ENCODE peak calls at places on chromosomes 13 and 19, in six cellular contexts. V is IMR-90, C is H1, B is mesenchymal stem cell, D is neuronal stem cell, O is H9. T is an unnamed sample. For H3K4me1, the result is how much of the 10 kb centered on the place peaks cover.

GRCh38 chr19:1811942-1812425 is at the start of gene ATP8B3:
- DNase-seq in V (no peak), C (peak), B (no peak), D (no peak), O (no peak), T (no peak)

GRCh38 chr13:110575322-110576069 is 14.0 kb upstream of the RAB20 start:
- DNase-seq in V (peak), C (no peak), B (peak), D (no peak), O (peak), T (no peak)

GRCh38 chr19:40740747-40741146 is 9.5 kb downstream of the ACTMAP start:
- DNase-seq in V (no peak), C (no peak), B (no peak), D (no peak), O (no peak), T (no peak)

GRCh38 chr19:17332677-17333581 is 1.7 kb downstream of the ANO8 start:
- DNase-seq in V (peak), C (peak), B (peak), D (no peak), O (peak), T (peak)

GRCh38 chr13:32073180-32073864 is 41.7 kb downstream of the FRY start:
- DNase-seq in V (no peak), C (no peak), B (no peak), D (no peak), O (no peak), T (no peak)

GRCh38 chr13:75153834-75154233 is 328.1 kb downstream of the TBC1D4 start:
- DNase-seq in V (no peak), C (no peak), B (peak), D (no peak), O (no peak), T (no peak)

GRCh38 chr13:72113070-72113469 is 246.1 kb upstream of the DACH1 start:
- DNase-seq in V (no peak), C (no peak), B (no peak), D (no peak), O (no peak), T (no peak)

GRCh38 chr19:42573642-42574041 is 21.1 kb downstream of the CEACAM8 start:
- DNase-seq in V (no peak), C (no peak), B (no peak), D (no peak), O (no peak), T (no peak)

GRCh38 chr19:23980805-23981204 is 66.1 kb downstream of the ZNF726 start:
- DNase-seq in V (no peak), C (no peak), B (no peak), D (no peak), O (no peak), T (no peak)

GRCh38 chr19:11111117-11111770 is 22.0 kb downstream of the LDLR start:
- DNase-seq in V (no peak), C (no peak), B (no peak), D (no peak), O (no peak), T (no peak)

GRCh38 chr19:57016076-57016475 is 103.7 kb upstream of the USP29 start:
- DNase-seq in V (no peak), C (no peak), B (no peak), D (no peak), O (no peak), T (no peak)

GRCh38 chr13:113491418-113491883 is 940 bp upstream of the DCUN1D2 start:
- DNase-seq in V (peak), C (peak), B (peak), D (peak), O (no peak), T (no peak)

GRCh38 chr13:92952161-92952560 is 274.4 kb upstream of the GPC6 start:
- DNase-seq in V (peak), C (no peak), B (no peak), D (no peak), O (no peak), T (no peak)

GRCh38 chr19:40737102-40737644 is 13.1 kb downstream of the ACTMAP start:
- DNase-seq in V (no peak), C (no peak), B (no peak), D (no peak), O (no peak), T (no peak)

GRCh38 chr19:52351512-52351911 is 15.5 kb downstream of the ZNF610 start:
- DNase-seq in V (no peak), C (peak), B (no peak), D (no peak), O (peak), T (no peak)

GRCh38 chr19:51090471-51090870 is 7.8 kb upstream of the KLK14 start:
- DNase-seq in V (no peak), C (no peak), B (no peak), D (no peak), O (no peak), T (no peak)

GRCh38 chr13:106213028-106213427 is 322.4 kb downstream of the EFNB2 start:
- DNase-seq in V (no peak), C (no peak), B (no peak), D (peak), O (no peak), T (no peak)

GRCh38 chr13:74891610-74892009 is 590.4 kb downstream of the TBC1D4 start:
- DNase-seq in V (peak), C (no peak), B (peak), D (no peak), O (no peak), T (no peak)

GRCh38 chr13:43473437-43473836 is 313.3 kb downstream of the ENOX1 start:
- DNase-seq in V (no peak), C (no peak), B (no peak), D (no peak), O (no peak), T (no peak)

GRCh38 chr13:113666951-113667701 is at the start of gene GRK1:
- DNase-seq in V (no peak), C (no peak), B (no peak), D (no peak), O (no peak), T (no peak)

GRCh38 chr13:99288069-99288468 is 19.1 kb downstream of the GPR183 start:
- DNase-seq in V (no peak), C (no peak), B (no peak), D (no peak), O (no peak), T (no peak)

GRCh38 chr13:60759499-60759898 is 362.5 kb downstream of the TDRD3 start:
- DNase-seq in V (no peak), C (no peak), B (no peak), D (peak), O (no peak), T (no peak)

GRCh38 chr19:41563847-41564514 is 12.0 kb upstream of the CEACAM21 start:
- DNase-seq in V (no peak), C (no peak), B (no peak), D (no peak), O (peak), T (no peak)

GRCh38 chr13:107043016-107043957 is 475.4 kb upstream of the ARGLU1 start:
- DNase-seq in V (peak), C (no peak), B (no peak), D (no peak), O (no peak), T (no peak)

GRCh38 chr13:20901668-20902437 is 693 bp downstream of the XPO4 start:
- DNase-seq in V (peak), C (no peak), B (peak), D (no peak), O (peak), T (peak)

GRCh38 chr13:112456138-112457056 is 80.2 kb downstream of the SPACA7 start:
- DNase-seq in V (no peak), C (peak), B (no peak), D (no peak), O (peak), T (no peak)

GRCh38 chr19:8600064-8600463 is 10.5 kb downstream of the ADAMTS10 start:
- DNase-seq in V (no peak), C (no peak), B (no peak), D (no peak), O (no peak), T (no peak)

GRCh38 chr19:42693760-42694350 is 46.4 kb downstream of the PSG3 start:
- DNase-seq in V (peak), C (no peak), B (no peak), D (no peak), O (no peak), T (peak)

GRCh38 chr19:1065606-1066109 is 1.3 kb upstream of the ARHGAP45 start:
- DNase-seq in V (no peak), C (no peak), B (no peak), D (no peak), O (no peak), T (peak)

GRCh38 chr19:1037553-1038115 is 2.3 kb upstream of the ABCA7 start:
- DNase-seq in V (no peak), C (no peak), B (no peak), D (no peak), O (no peak), T (no peak)

GRCh38 chr13:22915442-22916082 is 265.2 kb upstream of the SGCG start:
- DNase-seq in V (peak), C (peak), B (peak), D (peak), O (peak), T (peak)

GRCh38 chr19:1446713-1447564 is 3.0 kb upstream of the APC2 start:
- DNase-seq in V (no peak), C (peak), B (no peak), D (no peak), O (peak), T (no peak)

GRCh38 chr19:55679343-55680257 is 4.6 kb downstream of the EPN1 start:
- DNase-seq in V (peak), C (no peak), B (no peak), D (no peak), O (no peak), T (no peak)

GRCh38 chr19:28213476-28214082 is 999.4 kb downstream of the UQCRFS1 start:
- DNase-seq in V (no peak), C (no peak), B (no peak), D (no peak), O (no peak), T (no peak)

GRCh38 chr13:21625366-21625765 is 21.4 kb upstream of the MICU2 start:
- DNase-seq in V (peak), C (no peak), B (peak), D (no peak), O (no peak), T (peak)

GRCh38 chr19:13057744-13058143 is 44.9 kb downstream of the LYL1 start:
- DNase-seq in V (peak), C (no peak), B (peak), D (no peak), O (no peak), T (no peak)

GRCh38 chr19:13060964-13061927 is 41.4 kb downstream of the LYL1 start:
- DNase-seq in V (peak), C (peak), B (peak), D (peak), O (peak), T (peak)

GRCh38 chr19:13062317-13062716 is 40.3 kb downstream of the LYL1 start:
- DNase-seq in V (no peak), C (no peak), B (no peak), D (no peak), O (no peak), T (no peak)

GRCh38 chr19:13058951-13059660 is 43.6 kb downstream of the LYL1 start:
- DNase-seq in V (no peak), C (no peak), B (no peak), D (no peak), O (no peak), T (no peak)

GRCh38 chr19:13060233-13060963 is 42.3 kb downstream of the LYL1 start:
- DNase-seq in V (no peak), C (peak), B (no peak), D (no peak), O (no peak), T (no peak)
- H3K4me1 ChIP-seq in V (under half), C (under half), B (under half), D (under half), O (under half), T (under half)

DNA sequence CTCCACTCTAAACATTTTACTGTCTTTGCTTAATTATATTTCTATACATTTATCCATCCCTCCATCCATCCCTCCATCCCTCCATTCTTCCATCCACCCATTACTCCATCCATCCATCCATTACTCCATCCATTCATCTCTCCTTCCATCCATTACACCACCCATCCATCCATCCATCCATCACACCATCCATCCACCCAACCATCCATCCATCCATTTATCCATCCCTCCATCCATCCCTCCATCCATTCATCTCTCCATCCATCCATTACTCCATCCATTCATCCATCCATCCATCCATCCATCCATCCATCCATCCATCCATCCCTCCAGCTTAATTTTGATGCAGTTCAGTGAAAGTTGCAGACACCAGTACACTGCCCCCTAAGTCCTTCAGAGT is 5.0 kb upstream of the HIF3A start:
- DNase-seq in V (no peak), C (no peak), B (no peak), D (no peak), O (no peak), T (no peak)
- H4K91ac ChIP-seq in V (no peak), C (no peak), B (no peak), D (no peak), O (no peak), T (no peak)

DNA sequence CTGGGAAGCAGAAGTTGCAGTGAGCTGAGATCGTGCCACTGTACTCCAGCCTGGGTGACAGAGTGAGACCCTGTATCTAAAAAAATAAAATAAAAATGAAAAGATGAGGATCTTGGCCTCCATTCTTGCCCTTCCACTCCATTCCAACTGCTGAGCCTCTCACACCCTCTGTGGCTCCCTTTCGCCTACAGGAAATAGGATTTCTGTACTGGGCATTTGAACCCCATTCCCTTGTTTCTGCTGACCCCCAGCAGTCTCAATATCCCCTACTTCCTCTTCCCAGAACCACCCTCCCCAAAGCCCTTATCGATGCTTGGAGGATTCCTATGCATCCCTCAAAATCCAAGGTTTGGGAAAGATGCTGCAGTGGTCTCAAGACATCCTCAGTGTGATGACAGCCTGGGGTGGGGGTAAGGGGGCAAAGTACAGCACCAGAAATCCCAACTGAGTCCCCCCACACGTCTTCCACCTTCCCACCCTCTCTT is 12.5 kb upstream of the GDF15 start:
- DNase-seq in V (no peak), C (no peak), B (no peak), D (no peak), O (no peak), T (no peak)
- H2AK5ac ChIP-seq in V (peak), C (peak), B (peak), D (no peak), O (peak), T (peak)

GRCh38 chr19:33168528-33168927 is 25.6 kb upstream of the LRP3 start:
- DNase-seq in V (no peak), C (no peak), B (no peak), D (no peak), O (no peak), T (no peak)

GRCh38 chr19:33171222-33171795 is 22.8 kb upstream of the LRP3 start:
- DNase-seq in V (no peak), C (no peak), B (no peak), D (no peak), O (no peak), T (no peak)

GRCh38 chr19:33171916-33172359 is 22.2 kb upstream of the LRP3 start:
- DNase-seq in V (peak), C (no peak), B (peak), D (no peak), O (no peak), T (no peak)

GRCh38 chr19:33167438-33167837 is 26.7 kb upstream of the LRP3 start:
- DNase-seq in V (no peak), C (no peak), B (no peak), D (no peak), O (no peak), T (no peak)
- H3K4me1 ChIP-seq in V (under half), C (under half), B (under half), D (under half), O (under half), T (under half)